ENCODE peak calls at places on chromosomes 6 and 20, in ten cellular contexts. I, Q, F, J, D, P, C, Z, Y and G are unnamed samples.

GRCh38 chr6:157861814-157862213 is 38.8 kb downstream of the SNX9 start:
- DNase-seq in I (no peak), Q (no peak), F (no peak), J (no peak), D (no peak), P (no peak), C (peak), Z (no peak), Y (no peak), G (no peak)

GRCh38 chr6:34280216-34280615 is 31.4 kb upstream of the SMIM29 start:
- DNase-seq in I (no peak), Q (no peak), F (no peak), J (no peak), D (no peak), P (no peak), C (no peak), Z (no peak), Y (no peak), G (no peak)

GRCh38 chr6:109258129-109258528 is 124.1 kb downstream of the CD164 start:
- DNase-seq in I (no peak), Q (no peak), F (no peak), J (no peak), D (no peak), P (no peak), C (no peak), Z (no peak), Y (no peak), G (no peak)

GRCh38 chr6:10901751-10902150 is 14.9 kb downstream of the SYCP2L start:
- DNase-seq in I (no peak), Q (no peak), F (no peak), J (no peak), D (no peak), P (no peak), C (no peak), Z (peak), Y (no peak), G (no peak)

GRCh38 chr6:129032602-129033001 is 149.7 kb downstream of the LAMA2 start:
- DNase-seq in I (no peak), Q (no peak), F (peak), J (no peak), D (no peak), P (no peak), C (no peak), Z (no peak), Y (no peak), G (no peak)

GRCh38 chr6:104952911-104953409 is 3.9 kb upstream of the LIN28B start:
- DNase-seq in I (no peak), Q (no peak), F (no peak), J (no peak), D (no peak), P (no peak), C (no peak), Z (no peak), Y (no peak), G (no peak)

GRCh38 chr6:11615214-11615602 is 77.7 kb downstream of the TMEM170B start:
- DNase-seq in I (no peak), Q (no peak), F (no peak), J (no peak), D (no peak), P (no peak), C (no peak), Z (no peak), Y (no peak), G (no peak)

GRCh38 chr20:53866787-53867740 is 203.3 kb downstream of the BCAS1 start:
- DNase-seq in I (no peak), Q (no peak), F (no peak), J (no peak), D (no peak), P (no peak), C (no peak), Z (no peak), Y (no peak), G (no peak)

GRCh38 chr6:134058622-134059366 is 6.4 kb upstream of the SLC2A12 start:
- DNase-seq in I (no peak), Q (no peak), F (no peak), J (no peak), D (no peak), P (no peak), C (no peak), Z (no peak), Y (no peak), G (no peak)

GRCh38 chr6:81997091-81997926 is 244.8 kb upstream of the TENT5A start:
- DNase-seq in I (no peak), Q (no peak), F (no peak), J (no peak), D (no peak), P (no peak), C (no peak), Z (no peak), Y (no peak), G (no peak)

DNA sequence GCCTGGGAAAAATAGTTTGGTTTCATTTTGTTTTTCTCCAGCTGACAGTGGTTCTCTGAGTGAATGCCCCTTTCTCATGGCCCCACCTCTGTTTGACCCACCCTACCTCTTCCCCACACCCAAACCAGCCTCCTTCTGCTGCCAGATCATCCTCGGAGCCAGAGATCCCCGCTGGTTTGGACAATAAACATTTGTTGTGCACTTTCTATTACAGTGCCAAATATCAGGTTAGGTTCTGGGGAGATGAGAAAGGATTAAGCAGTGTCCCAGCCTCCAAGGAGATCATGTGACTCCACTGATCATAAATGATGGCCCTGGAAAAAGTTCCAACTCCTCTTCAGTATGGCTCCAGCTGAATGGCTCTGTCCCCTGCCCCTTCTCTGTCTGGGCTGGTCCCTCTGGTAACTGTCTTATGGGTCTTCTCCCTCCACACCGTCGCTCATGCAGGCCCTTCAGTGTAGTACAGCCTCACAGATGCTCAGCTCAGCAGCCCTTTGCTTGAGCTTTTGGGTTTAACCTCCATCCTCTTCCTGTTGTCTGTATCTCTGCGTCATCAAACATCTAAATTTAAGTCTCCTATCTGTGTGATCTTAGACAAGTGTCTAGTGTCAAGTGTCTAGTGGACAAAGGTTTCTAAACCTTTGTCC is 17.1 kb upstream of the SERPINB1 start:
- DNase-seq in I (no peak), Q (no peak), F (no peak), J (no peak), D (no peak), P (no peak), C (no peak), Z (no peak), Y (no peak), G (no peak)
- TF ChIP-seq POLR2A in I (no peak), Q (no peak), F (no peak), J (no peak), D (no peak), P (no peak), C (no peak), Z (no peak), Y (no peak), G (no peak)

GRCh38 chr20:17961600-17961965 is 7.0 kb downstream of the SNX5 start:
- DNase-seq in I (no peak), Q (no peak), F (no peak), J (no peak), D (no peak), P (no peak), C (no peak), Z (no peak), Y (no peak), G (no peak)

GRCh38 chr20:17965042-17965697 is 3.4 kb downstream of the SNX5 start:
- DNase-seq in I (no peak), Q (peak), F (no peak), J (no peak), D (no peak), P (no peak), C (no peak), Z (peak), Y (no peak), G (no peak)

GRCh38 chr20:17964073-17964472 is 4.5 kb downstream of the SNX5 start:
- DNase-seq in I (no peak), Q (no peak), F (no peak), J (no peak), D (no peak), P (no peak), C (no peak), Z (no peak), Y (no peak), G (no peak)

GRCh38 chr20:17964632-17965031 is 4.0 kb downstream of the SNX5 start:
- DNase-seq in I (no peak), Q (no peak), F (no peak), J (no peak), D (no peak), P (no peak), C (no peak), Z (no peak), Y (no peak), G (no peak)

DNA sequence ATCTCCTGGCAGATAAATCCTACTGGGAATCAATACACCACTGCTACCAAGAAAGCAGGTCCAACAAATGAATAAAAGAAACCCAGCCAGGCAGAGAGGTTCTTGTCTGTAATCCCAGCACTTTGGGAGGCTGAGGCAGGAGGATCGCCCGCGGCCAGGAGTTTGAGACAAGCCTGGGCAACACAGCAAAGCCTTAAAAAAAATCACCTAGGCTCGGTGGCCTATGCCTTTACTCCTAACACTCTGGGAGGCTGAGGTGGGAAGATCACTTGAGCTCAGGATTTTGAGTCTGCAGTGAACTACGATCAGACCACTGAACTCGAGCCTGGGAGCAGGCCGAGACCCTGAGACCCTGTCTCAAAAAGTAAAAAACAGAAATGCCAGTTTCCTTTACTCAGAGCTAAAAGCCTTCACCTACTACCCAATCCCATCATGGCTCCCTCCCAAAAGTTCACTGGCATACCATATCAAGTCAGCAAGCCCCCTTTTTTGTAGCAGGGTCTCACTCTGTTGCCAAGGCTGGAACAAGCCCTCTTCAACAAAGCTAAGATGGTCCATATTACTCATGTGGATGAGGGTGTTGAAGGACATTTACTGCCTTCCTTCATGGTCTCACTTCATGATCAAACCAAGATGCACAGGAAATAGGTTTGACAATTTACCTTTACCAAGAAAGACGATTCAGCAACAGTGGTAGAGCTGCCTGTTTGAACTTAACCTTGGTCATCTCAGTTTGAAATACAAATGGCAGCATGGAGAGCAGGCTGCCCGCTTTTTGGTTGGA is 5.3 kb downstream of the SNX5 start:
- DNase-seq in I (no peak), Q (no peak), F (no peak), J (no peak), D (no peak), P (no peak), C (no peak), Z (no peak), Y (no peak), G (no peak)
- TF ChIP-seq POLR2A in I (no peak), Q (no peak), F (no peak), J (no peak), D (no peak), P (no peak), C (no peak), Z (no peak), Y (no peak), G (no peak)

GRCh38 chr20:1894471-1894950 is 696 bp upstream of the SIRPA start:
- DNase-seq in I (peak), Q (peak), F (peak), J (peak), D (peak), P (no peak), C (no peak), Z (peak), Y (peak), G (no peak)
- TF ChIP-seq POLR2A in I (peak), Q (no peak), F (no peak), J (no peak), D (peak), P (peak), C (no peak), Z (no peak), Y (no peak), G (no peak)

DNA sequence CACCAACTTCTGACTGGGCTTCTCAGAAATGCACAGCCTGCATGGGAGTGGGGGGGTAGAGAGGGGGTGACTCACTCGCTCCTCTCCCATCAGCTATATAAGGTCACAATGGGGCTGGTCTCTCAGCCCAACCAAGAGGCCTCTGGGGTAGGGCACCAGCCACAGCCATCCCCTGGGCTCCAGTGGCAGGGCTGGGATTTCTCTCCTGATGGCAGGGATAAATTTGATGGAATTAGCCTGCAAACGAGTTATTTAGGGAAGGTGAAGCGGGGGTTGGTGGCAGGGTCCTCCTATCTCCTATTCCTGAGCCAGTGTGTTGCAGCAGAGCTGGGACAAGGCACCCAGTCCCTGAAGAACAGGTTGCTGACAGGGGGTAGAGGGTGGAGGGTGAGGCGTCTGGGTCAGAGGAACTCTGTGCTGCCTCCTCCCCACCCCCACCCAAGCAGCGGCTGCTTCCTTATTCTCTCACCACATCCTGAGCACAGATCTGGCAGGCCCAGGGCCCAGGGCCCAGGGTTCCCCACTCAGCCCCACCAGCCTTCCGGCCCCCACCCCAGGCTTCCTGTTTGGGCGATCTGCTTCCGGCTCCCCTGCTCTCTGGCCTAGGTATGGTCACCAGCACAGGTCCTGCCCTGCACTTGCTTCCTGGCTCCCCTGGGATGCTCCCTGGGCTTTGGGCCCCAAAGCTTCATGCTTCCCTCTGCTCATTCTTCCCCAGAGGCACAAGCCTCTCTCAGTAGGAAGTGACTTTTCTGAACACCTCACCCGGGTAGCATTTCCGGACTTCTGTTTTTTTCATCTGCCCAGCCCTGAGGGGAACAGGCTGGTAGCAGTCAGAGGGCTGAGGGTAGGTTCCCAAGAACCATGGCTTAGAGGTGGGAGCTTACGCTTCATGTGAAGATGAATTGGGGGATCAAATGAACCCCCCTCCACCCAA is 4.0 kb downstream of the PPP1R18 start:
- DNase-seq in I (peak), Q (peak), F (peak), J (no peak), D (peak), P (peak), C (peak), Z (peak), Y (peak), G (peak)
- TF ChIP-seq POLR2A in I (peak), Q (no peak), F (peak), J (no peak), D (peak), P (peak), C (peak), Z (no peak), Y (no peak), G (peak)

GRCh38 chr6:26158581-26159416 is 71.6 kb downstream of the HFE start:
- DNase-seq in I (peak), Q (peak), F (peak), J (peak), D (no peak), P (peak), C (peak), Z (peak), Y (peak), G (peak)
- TF ChIP-seq POLR2A in I (peak), Q (peak), F (no peak), J (peak), D (peak), P (no peak), C (peak), Z (no peak), Y (no peak), G (no peak)